ENCODE peak calls at places on chromosome 19, in four cellular contexts. M is SK-N-SH, G is HCT116, L is GM12878. A is an unnamed sample.
A peak's percentile ranks its signal among the peaks of the same experiment; 100 is the strongest.

GRCh38 chr19:18542936-18543813 is at the start of gene FKBP8:
- DNase-seq in G (peak; percentile 65), L (no peak), M (peak; percentile 99), A (peak; percentile 86)

GRCh38 chr19:35641515-35642151 is at the start of gene ETV2:
- DNase-seq in G (no peak), M (peak; percentile 55), L (no peak), A (no peak)

GRCh38 chr19:19407640-19407933 is 2.1 kb downstream of the GATAD2A start:
- DNase-seq in L (no peak), G (no peak), M (no peak), A (no peak)

GRCh38 chr19:13160557-13160956 is 10.3 kb downstream of the IER2 start:
- DNase-seq in L (no peak), G (no peak), M (no peak), A (no peak)

GRCh38 chr19:4456566-4456842 is 1.1 kb downstream of the UBXN6 start:
- DNase-seq in L (no peak), G (no peak), M (peak; percentile 55), A (no peak)

GRCh38 chr19:35278578-35279284 is 3.6 kb upstream of the HAMP start:
- DNase-seq in L (no peak), M (no peak), G (no peak), A (no peak)

GRCh38 chr19:30111051-30111450 is 169.0 kb downstream of the URI1 start:
- DNase-seq in L (no peak), G (no peak), M (peak; percentile 80), A (no peak)

GRCh38 chr19:12913011-12913561 is 6.0 kb downstream of the SYCE2 start:
- DNase-seq in M (peak; percentile 77), L (no peak), G (no peak), A (peak; percentile 55)

GRCh38 chr19:4172861-4173473 is 9.4 kb downstream of the SIRT6 start:
- DNase-seq in L (no peak), M (peak; percentile 84), G (no peak), A (peak; percentile 68)

GRCh38 chr19:12224676-12225075 is 61.8 kb downstream of the ZNF136 start:
- DNase-seq in M (no peak), G (no peak), L (no peak), A (no peak)

GRCh38 chr19:5621311-5621944 is 1.1 kb downstream of the SAFB2 start:
- DNase-seq in M (no peak), G (no peak), L (no peak), A (no peak)

GRCh38 chr19:42024622-42025111 is 30.6 kb upstream of the ATP1A3 start:
- DNase-seq in L (no peak), M (no peak), G (no peak), A (peak; percentile 13)

GRCh38 chr19:39370735-39371134 is 20.2 kb downstream of the PAF1 start:
- DNase-seq in G (no peak), M (no peak), L (no peak), A (no peak)

GRCh38 chr19:8484331-8484894 is 18.0 kb downstream of the PRAM1 start:
- DNase-seq in G (no peak), L (no peak), M (no peak), A (no peak)

GRCh38 chr19:6828306-6828697 is 55.8 kb downstream of the VAV1 start:
- DNase-seq in G (peak; percentile 94), M (no peak), L (no peak), A (peak; percentile 76)

GRCh38 chr19:38315657-38316476 is at the start of gene YIF1B:
- DNase-seq in M (peak; percentile 99), G (peak; percentile 97), L (peak; percentile 83), A (peak; percentile 96)

DNA sequence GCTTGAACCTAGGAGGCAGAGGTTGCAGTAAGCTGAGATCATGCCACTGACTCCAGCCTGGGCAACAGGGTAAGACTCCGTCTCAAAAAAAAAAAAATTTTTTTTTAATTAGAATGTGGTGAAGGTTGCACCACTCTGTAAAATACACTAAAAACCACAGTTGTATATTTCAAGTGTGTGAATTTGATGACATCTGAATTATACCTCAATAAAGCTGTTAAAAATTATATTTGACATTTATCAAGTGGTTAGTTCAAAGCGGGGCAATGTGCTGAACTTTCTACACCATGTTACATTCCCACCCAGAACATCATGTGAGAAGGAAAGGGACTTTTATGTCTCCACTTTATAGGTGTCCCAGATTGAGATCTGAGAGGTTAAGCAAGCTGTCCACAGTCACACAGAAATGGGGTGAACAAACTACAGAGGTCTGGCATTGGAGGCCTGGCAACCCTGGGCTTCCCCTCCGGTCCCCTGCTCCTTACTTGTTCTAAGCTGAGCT is 5.9 kb upstream of the S1PR5 start:
- DNase-seq in G (no peak), M (no peak), L (no peak), A (no peak)
- TF ChIP-seq JUND in G (no peak), M (no peak), L (no peak), A (no peak)

GRCh38 chr19:46100344-46100743 is 24.1 kb downstream of the IGFL3 start:
- DNase-seq in M (no peak), L (no peak), G (no peak), A (no peak)
- TF ChIP-seq JUND in M (no peak), L (no peak), G (no peak), A (no peak)

DNA sequence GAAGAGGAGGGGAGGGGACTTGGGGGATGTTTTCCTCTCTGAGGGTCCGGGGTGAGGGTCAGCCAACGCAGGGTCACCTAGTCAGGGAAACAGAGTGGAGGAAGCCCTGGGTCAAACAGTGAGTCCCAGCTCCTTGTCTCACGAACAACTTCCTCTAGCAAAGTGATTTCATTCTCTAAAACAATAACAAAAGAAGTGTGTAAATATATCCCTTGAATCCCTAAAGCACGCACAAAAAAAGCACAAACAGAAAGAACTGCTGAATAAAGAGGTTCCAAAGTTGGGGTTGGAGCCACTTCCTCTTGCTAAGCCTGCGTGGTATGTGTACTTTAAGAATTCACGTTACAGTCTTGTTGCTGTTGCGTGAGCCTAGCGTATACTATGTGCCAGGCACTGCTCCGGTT is 1.5 kb upstream of the C5AR2 start:
- DNase-seq in M (no peak), G (no peak), L (no peak), A (peak; percentile 39)
- TF ChIP-seq JUND in M (no peak), G (no peak), L (no peak), A (no peak)

GRCh38 chr19:1632462-1633268 is 19.8 kb downstream of the TCF3 start:
- DNase-seq in G (no peak), M (no peak), L (no peak), A (no peak)
- TF ChIP-seq JUND in G (no peak), M (no peak), L (no peak), A (no peak)